ENCODE peak calls at places on chromosomes 4 and X, in nine cellular contexts. One of them, this sample, is unnamed.

GRCh38 chr4:67446811-67447210 is 98.5 kb downstream of the CENPC start:
- DNase-seq in GM04504: no peak
- DNase-seq in activated CD8-positive, alpha-beta memory T cell treated with anti-CD3 and anti-CD28 coated beads for 1 hour: no peak
- DNase-seq in astrocyte of the spinal cord: no peak
- DNase-seq in ascending aorta: no peak
- DNase-seq in cardiac muscle cell: no peak
- DNase-seq in activated T-helper 1 cell treated with Interleukin-2 at 50 U/mL for 16 hours: no peak
- DNase-seq in AG10803: no peak
- DNase-seq in posterior vena cava: no peak
- DNase-seq in this sample: no peak

GRCh38 chrX:120310861-120311631 is at the start of gene TMEM255A:
- DNase-seq in GM04504: no peak
- DNase-seq in activated CD8-positive, alpha-beta memory T cell treated with anti-CD3 and anti-CD28 coated beads for 1 hour: no peak
- DNase-seq in astrocyte of the spinal cord: peak
- DNase-seq in ascending aorta: no peak
- DNase-seq in cardiac muscle cell: peak
- DNase-seq in activated T-helper 1 cell treated with Interleukin-2 at 50 U/mL for 16 hours: no peak
- DNase-seq in AG10803: no peak
- DNase-seq in posterior vena cava: no peak
- DNase-seq in this sample: no peak

GRCh38 chr4:27357283-27357682 is 496.6 kb downstream of the STIM2 start:
- DNase-seq in GM04504: no peak
- DNase-seq in activated CD8-positive, alpha-beta memory T cell treated with anti-CD3 and anti-CD28 coated beads for 1 hour: no peak
- DNase-seq in astrocyte of the spinal cord: peak
- DNase-seq in ascending aorta: no peak
- DNase-seq in cardiac muscle cell: peak
- DNase-seq in activated T-helper 1 cell treated with Interleukin-2 at 50 U/mL for 16 hours: no peak
- DNase-seq in AG10803: no peak
- DNase-seq in posterior vena cava: no peak
- DNase-seq in this sample: no peak

GRCh38 chr4:57243071-57243470 is 132.9 kb upstream of the IGFBP7 start:
- DNase-seq in GM04504: no peak
- DNase-seq in activated CD8-positive, alpha-beta memory T cell treated with anti-CD3 and anti-CD28 coated beads for 1 hour: no peak
- DNase-seq in astrocyte of the spinal cord: no peak
- DNase-seq in ascending aorta: no peak
- DNase-seq in cardiac muscle cell: no peak
- DNase-seq in activated T-helper 1 cell treated with Interleukin-2 at 50 U/mL for 16 hours: no peak
- DNase-seq in AG10803: no peak
- DNase-seq in posterior vena cava: no peak
- DNase-seq in this sample: no peak

GRCh38 chrX:103607385-103608304 is at the start of gene TCEAL3:
- DNase-seq in GM04504: no peak
- DNase-seq in activated CD8-positive, alpha-beta memory T cell treated with anti-CD3 and anti-CD28 coated beads for 1 hour: no peak
- DNase-seq in astrocyte of the spinal cord: peak
- DNase-seq in ascending aorta: no peak
- DNase-seq in cardiac muscle cell: peak
- DNase-seq in activated T-helper 1 cell treated with Interleukin-2 at 50 U/mL for 16 hours: no peak
- DNase-seq in AG10803: peak
- DNase-seq in posterior vena cava: peak
- DNase-seq in this sample: peak

GRCh38 chr4:92646826-92647225 is 343.1 kb downstream of the GRID2 start:
- DNase-seq in GM04504: no peak
- DNase-seq in activated CD8-positive, alpha-beta memory T cell treated with anti-CD3 and anti-CD28 coated beads for 1 hour: no peak
- DNase-seq in astrocyte of the spinal cord: no peak
- DNase-seq in ascending aorta: no peak
- DNase-seq in cardiac muscle cell: no peak
- DNase-seq in activated T-helper 1 cell treated with Interleukin-2 at 50 U/mL for 16 hours: no peak
- DNase-seq in AG10803: no peak
- DNase-seq in posterior vena cava: no peak
- DNase-seq in this sample: no peak

GRCh38 chr4:183987529-183987946 is 82.4 kb downstream of the STOX2 start:
- DNase-seq in GM04504: peak
- DNase-seq in activated CD8-positive, alpha-beta memory T cell treated with anti-CD3 and anti-CD28 coated beads for 1 hour: no peak
- DNase-seq in astrocyte of the spinal cord: peak
- DNase-seq in ascending aorta: peak
- DNase-seq in cardiac muscle cell: peak
- DNase-seq in activated T-helper 1 cell treated with Interleukin-2 at 50 U/mL for 16 hours: no peak
- DNase-seq in AG10803: peak
- DNase-seq in posterior vena cava: no peak
- DNase-seq in this sample: no peak

GRCh38 chr4:139453041-139453370 is 915 bp upstream of the RAB33B start:
- DNase-seq in GM04504: peak
- DNase-seq in activated CD8-positive, alpha-beta memory T cell treated with anti-CD3 and anti-CD28 coated beads for 1 hour: peak
- DNase-seq in astrocyte of the spinal cord: no peak
- DNase-seq in ascending aorta: no peak
- DNase-seq in cardiac muscle cell: no peak
- DNase-seq in activated T-helper 1 cell treated with Interleukin-2 at 50 U/mL for 16 hours: peak
- DNase-seq in AG10803: no peak
- DNase-seq in posterior vena cava: no peak
- DNase-seq in this sample: no peak

GRCh38 chr4:140004580-140005314 is 149.2 kb downstream of the MAML3 start:
- DNase-seq in GM04504: peak
- DNase-seq in activated CD8-positive, alpha-beta memory T cell treated with anti-CD3 and anti-CD28 coated beads for 1 hour: no peak
- DNase-seq in astrocyte of the spinal cord: peak
- DNase-seq in ascending aorta: no peak
- DNase-seq in cardiac muscle cell: peak
- DNase-seq in activated T-helper 1 cell treated with Interleukin-2 at 50 U/mL for 16 hours: no peak
- DNase-seq in AG10803: peak
- DNase-seq in posterior vena cava: no peak
- DNase-seq in this sample: no peak

GRCh38 chr4:26687728-26688127 is 103.8 kb downstream of the TBC1D19 start:
- DNase-seq in GM04504: peak
- DNase-seq in activated CD8-positive, alpha-beta memory T cell treated with anti-CD3 and anti-CD28 coated beads for 1 hour: no peak
- DNase-seq in astrocyte of the spinal cord: peak
- DNase-seq in ascending aorta: no peak
- DNase-seq in cardiac muscle cell: no peak
- DNase-seq in activated T-helper 1 cell treated with Interleukin-2 at 50 U/mL for 16 hours: no peak
- DNase-seq in AG10803: peak
- DNase-seq in posterior vena cava: no peak
- DNase-seq in this sample: no peak

GRCh38 chr4:168537086-168537485 is 40.2 kb downstream of the PALLD start:
- DNase-seq in GM04504: no peak
- DNase-seq in activated CD8-positive, alpha-beta memory T cell treated with anti-CD3 and anti-CD28 coated beads for 1 hour: no peak
- DNase-seq in astrocyte of the spinal cord: no peak
- DNase-seq in ascending aorta: no peak
- DNase-seq in cardiac muscle cell: no peak
- DNase-seq in activated T-helper 1 cell treated with Interleukin-2 at 50 U/mL for 16 hours: no peak
- DNase-seq in AG10803: no peak
- DNase-seq in posterior vena cava: no peak
- DNase-seq in this sample: no peak

GRCh38 chr4:3401436-3402171 is 40.2 kb upstream of the HGFAC start:
- DNase-seq in GM04504: peak
- DNase-seq in activated CD8-positive, alpha-beta memory T cell treated with anti-CD3 and anti-CD28 coated beads for 1 hour: no peak
- DNase-seq in astrocyte of the spinal cord: peak
- DNase-seq in ascending aorta: no peak
- DNase-seq in cardiac muscle cell: no peak
- DNase-seq in activated T-helper 1 cell treated with Interleukin-2 at 50 U/mL for 16 hours: no peak
- DNase-seq in AG10803: no peak
- DNase-seq in posterior vena cava: no peak
- DNase-seq in this sample: no peak

GRCh38 chr4:183223046-183223445 is 97.0 kb downstream of the CLDN22 start:
- DNase-seq in GM04504: no peak
- DNase-seq in activated CD8-positive, alpha-beta memory T cell treated with anti-CD3 and anti-CD28 coated beads for 1 hour: no peak
- DNase-seq in astrocyte of the spinal cord: no peak
- DNase-seq in ascending aorta: no peak
- DNase-seq in cardiac muscle cell: no peak
- DNase-seq in activated T-helper 1 cell treated with Interleukin-2 at 50 U/mL for 16 hours: no peak
- DNase-seq in AG10803: no peak
- DNase-seq in posterior vena cava: no peak
- DNase-seq in this sample: no peak

GRCh38 chrX:103248553-103248952 is 6.4 kb downstream of the TCEAL8 start:
- DNase-seq in GM04504: no peak
- DNase-seq in activated CD8-positive, alpha-beta memory T cell treated with anti-CD3 and anti-CD28 coated beads for 1 hour: no peak
- DNase-seq in astrocyte of the spinal cord: peak
- DNase-seq in ascending aorta: no peak
- DNase-seq in cardiac muscle cell: peak
- DNase-seq in activated T-helper 1 cell treated with Interleukin-2 at 50 U/mL for 16 hours: no peak
- DNase-seq in AG10803: peak
- DNase-seq in posterior vena cava: no peak
- DNase-seq in this sample: no peak

GRCh38 chr4:127829014-127829413 is 46.9 kb downstream of the HSPA4L start:
- DNase-seq in GM04504: no peak
- DNase-seq in activated CD8-positive, alpha-beta memory T cell treated with anti-CD3 and anti-CD28 coated beads for 1 hour: no peak
- DNase-seq in astrocyte of the spinal cord: no peak
- DNase-seq in ascending aorta: no peak
- DNase-seq in cardiac muscle cell: no peak
- DNase-seq in activated T-helper 1 cell treated with Interleukin-2 at 50 U/mL for 16 hours: no peak
- DNase-seq in AG10803: no peak
- DNase-seq in posterior vena cava: no peak
- DNase-seq in this sample: no peak

GRCh38 chrX:97211070-97211469 is 327.4 kb downstream of the RPA4 start:
- DNase-seq in GM04504: no peak
- DNase-seq in activated CD8-positive, alpha-beta memory T cell treated with anti-CD3 and anti-CD28 coated beads for 1 hour: no peak
- DNase-seq in astrocyte of the spinal cord: no peak
- DNase-seq in ascending aorta: no peak
- DNase-seq in cardiac muscle cell: no peak
- DNase-seq in activated T-helper 1 cell treated with Interleukin-2 at 50 U/mL for 16 hours: no peak
- DNase-seq in AG10803: no peak
- DNase-seq in posterior vena cava: no peak
- DNase-seq in this sample: no peak

GRCh38 chr4:40916880-40917279 is 167.1 kb downstream of the NSUN7 start:
- DNase-seq in GM04504: no peak
- DNase-seq in activated CD8-positive, alpha-beta memory T cell treated with anti-CD3 and anti-CD28 coated beads for 1 hour: no peak
- DNase-seq in astrocyte of the spinal cord: no peak
- DNase-seq in ascending aorta: no peak
- DNase-seq in cardiac muscle cell: peak
- DNase-seq in activated T-helper 1 cell treated with Interleukin-2 at 50 U/mL for 16 hours: no peak
- DNase-seq in AG10803: peak
- DNase-seq in posterior vena cava: no peak
- DNase-seq in this sample: no peak

GRCh38 chr4:78566834-78567501 is 15.4 kb downstream of the ANXA3 start:
- DNase-seq in GM04504: no peak
- DNase-seq in activated CD8-positive, alpha-beta memory T cell treated with anti-CD3 and anti-CD28 coated beads for 1 hour: no peak
- DNase-seq in astrocyte of the spinal cord: no peak
- DNase-seq in ascending aorta: no peak
- DNase-seq in cardiac muscle cell: no peak
- DNase-seq in activated T-helper 1 cell treated with Interleukin-2 at 50 U/mL for 16 hours: no peak
- DNase-seq in AG10803: no peak
- DNase-seq in posterior vena cava: no peak
- DNase-seq in this sample: no peak

GRCh38 chrX:119648421-119648775 is 42.2 kb upstream of the NKRF start:
- DNase-seq in GM04504: no peak
- DNase-seq in activated CD8-positive, alpha-beta memory T cell treated with anti-CD3 and anti-CD28 coated beads for 1 hour: no peak
- DNase-seq in astrocyte of the spinal cord: no peak
- DNase-seq in ascending aorta: no peak
- DNase-seq in cardiac muscle cell: no peak
- DNase-seq in activated T-helper 1 cell treated with Interleukin-2 at 50 U/mL for 16 hours: no peak
- DNase-seq in AG10803: no peak
- DNase-seq in posterior vena cava: no peak
- DNase-seq in this sample: no peak

GRCh38 chr4:149836546-149836945 is 20.9 kb upstream of the IQCM start:
- DNase-seq in GM04504: peak
- DNase-seq in activated CD8-positive, alpha-beta memory T cell treated with anti-CD3 and anti-CD28 coated beads for 1 hour: no peak
- DNase-seq in astrocyte of the spinal cord: no peak
- DNase-seq in ascending aorta: no peak
- DNase-seq in cardiac muscle cell: no peak
- DNase-seq in activated T-helper 1 cell treated with Interleukin-2 at 50 U/mL for 16 hours: no peak
- DNase-seq in AG10803: peak
- DNase-seq in posterior vena cava: no peak
- DNase-seq in this sample: no peak

GRCh38 chr4:152102184-152103000 is 341.6 kb upstream of the GATB start:
- DNase-seq in GM04504: no peak
- DNase-seq in activated CD8-positive, alpha-beta memory T cell treated with anti-CD3 and anti-CD28 coated beads for 1 hour: no peak
- DNase-seq in astrocyte of the spinal cord: peak
- DNase-seq in ascending aorta: no peak
- DNase-seq in cardiac muscle cell: peak
- DNase-seq in activated T-helper 1 cell treated with Interleukin-2 at 50 U/mL for 16 hours: no peak
- DNase-seq in AG10803: peak
- DNase-seq in posterior vena cava: no peak
- DNase-seq in this sample: no peak

GRCh38 chr4:15988222-15988621 is 25.2 kb upstream of the FGFBP2 start:
- DNase-seq in GM04504: no peak
- DNase-seq in activated CD8-positive, alpha-beta memory T cell treated with anti-CD3 and anti-CD28 coated beads for 1 hour: no peak
- DNase-seq in astrocyte of the spinal cord: no peak
- DNase-seq in ascending aorta: no peak
- DNase-seq in cardiac muscle cell: no peak
- DNase-seq in activated T-helper 1 cell treated with Interleukin-2 at 50 U/mL for 16 hours: no peak
- DNase-seq in AG10803: no peak
- DNase-seq in posterior vena cava: no peak
- DNase-seq in this sample: no peak

GRCh38 chr4:17475481-17475880 is 36.4 kb downstream of the QDPR start:
- DNase-seq in GM04504: no peak
- DNase-seq in activated CD8-positive, alpha-beta memory T cell treated with anti-CD3 and anti-CD28 coated beads for 1 hour: no peak
- DNase-seq in astrocyte of the spinal cord: peak
- DNase-seq in ascending aorta: no peak
- DNase-seq in cardiac muscle cell: no peak
- DNase-seq in activated T-helper 1 cell treated with Interleukin-2 at 50 U/mL for 16 hours: no peak
- DNase-seq in AG10803: peak
- DNase-seq in posterior vena cava: no peak
- DNase-seq in this sample: no peak

GRCh38 chr4:108783666-108784463 is 21.0 kb upstream of the ETNPPL start:
- DNase-seq in GM04504: no peak
- DNase-seq in activated CD8-positive, alpha-beta memory T cell treated with anti-CD3 and anti-CD28 coated beads for 1 hour: no peak
- DNase-seq in astrocyte of the spinal cord: no peak
- DNase-seq in ascending aorta: no peak
- DNase-seq in cardiac muscle cell: peak
- DNase-seq in activated T-helper 1 cell treated with Interleukin-2 at 50 U/mL for 16 hours: no peak
- DNase-seq in AG10803: peak
- DNase-seq in posterior vena cava: no peak
- DNase-seq in this sample: no peak

GRCh38 chrX:14616876-14617275 is 87.5 kb downstream of the GLRA2 start:
- DNase-seq in GM04504: peak
- DNase-seq in activated CD8-positive, alpha-beta memory T cell treated with anti-CD3 and anti-CD28 coated beads for 1 hour: no peak
- DNase-seq in astrocyte of the spinal cord: no peak
- DNase-seq in ascending aorta: no peak
- DNase-seq in cardiac muscle cell: no peak
- DNase-seq in activated T-helper 1 cell treated with Interleukin-2 at 50 U/mL for 16 hours: no peak
- DNase-seq in AG10803: peak
- DNase-seq in posterior vena cava: no peak
- DNase-seq in this sample: no peak

GRCh38 chr4:143186202-143186601 is 1.5 kb downstream of the USP38 start:
- DNase-seq in GM04504: no peak
- DNase-seq in activated CD8-positive, alpha-beta memory T cell treated with anti-CD3 and anti-CD28 coated beads for 1 hour: no peak
- DNase-seq in astrocyte of the spinal cord: no peak
- DNase-seq in ascending aorta: no peak
- DNase-seq in cardiac muscle cell: no peak
- DNase-seq in activated T-helper 1 cell treated with Interleukin-2 at 50 U/mL for 16 hours: no peak
- DNase-seq in AG10803: peak
- DNase-seq in posterior vena cava: no peak
- DNase-seq in this sample: no peak

GRCh38 chrX:136780738-136781137 is at the start of gene ARHGEF6:
- DNase-seq in GM04504: no peak
- DNase-seq in activated CD8-positive, alpha-beta memory T cell treated with anti-CD3 and anti-CD28 coated beads for 1 hour: no peak
- DNase-seq in astrocyte of the spinal cord: no peak
- DNase-seq in ascending aorta: no peak
- DNase-seq in cardiac muscle cell: no peak
- DNase-seq in activated T-helper 1 cell treated with Interleukin-2 at 50 U/mL for 16 hours: no peak
- DNase-seq in AG10803: no peak
- DNase-seq in posterior vena cava: no peak
- DNase-seq in this sample: no peak

GRCh38 chrX:19682712-19683331 is 167.5 kb upstream of the MAP3K15 start:
- DNase-seq in GM04504: peak
- DNase-seq in activated CD8-positive, alpha-beta memory T cell treated with anti-CD3 and anti-CD28 coated beads for 1 hour: peak
- DNase-seq in astrocyte of the spinal cord: peak
- DNase-seq in ascending aorta: peak
- DNase-seq in cardiac muscle cell: peak
- DNase-seq in activated T-helper 1 cell treated with Interleukin-2 at 50 U/mL for 16 hours: peak
- DNase-seq in AG10803: peak
- DNase-seq in posterior vena cava: peak
- DNase-seq in this sample: peak

GRCh38 chrX:7927259-7928167 is at the start of gene PNPLA4:
- DNase-seq in GM04504: peak
- DNase-seq in activated CD8-positive, alpha-beta memory T cell treated with anti-CD3 and anti-CD28 coated beads for 1 hour: peak
- DNase-seq in astrocyte of the spinal cord: peak
- DNase-seq in ascending aorta: no peak
- DNase-seq in cardiac muscle cell: peak
- DNase-seq in activated T-helper 1 cell treated with Interleukin-2 at 50 U/mL for 16 hours: peak
- DNase-seq in AG10803: peak
- DNase-seq in posterior vena cava: peak
- DNase-seq in this sample: peak

GRCh38 chr4:100894339-100894870 is 376.6 kb upstream of the EMCN start:
- DNase-seq in GM04504: no peak
- DNase-seq in activated CD8-positive, alpha-beta memory T cell treated with anti-CD3 and anti-CD28 coated beads for 1 hour: no peak
- DNase-seq in astrocyte of the spinal cord: no peak
- DNase-seq in ascending aorta: no peak
- DNase-seq in cardiac muscle cell: no peak
- DNase-seq in activated T-helper 1 cell treated with Interleukin-2 at 50 U/mL for 16 hours: no peak
- DNase-seq in AG10803: no peak
- DNase-seq in posterior vena cava: no peak
- DNase-seq in this sample: no peak

GRCh38 chr4:145815027-145815612 is 123.5 kb downstream of the ZNF827 start:
- DNase-seq in GM04504: no peak
- DNase-seq in activated CD8-positive, alpha-beta memory T cell treated with anti-CD3 and anti-CD28 coated beads for 1 hour: no peak
- DNase-seq in astrocyte of the spinal cord: no peak
- DNase-seq in ascending aorta: no peak
- DNase-seq in cardiac muscle cell: no peak
- DNase-seq in activated T-helper 1 cell treated with Interleukin-2 at 50 U/mL for 16 hours: no peak
- DNase-seq in AG10803: no peak
- DNase-seq in posterior vena cava: no peak
- DNase-seq in this sample: no peak

This sample was measured in natural killer cell.